ENCODE peak calls at places on chromosomes 4 and X, in ten cellular contexts. C is AG08396; J is T-helper 2 cell; S is iPS DF 19.7; R is A549; I is suprapubic skin; G is stimulated activated CD4-positive, alpha-beta T cell treated with anti-CD3 and anti-CD28 coated beads, Interleukin-12 subunit alpha, Interleukin-12 subunit beta, amount 100 ng/mL, for 24 hours; F is left colon; Q is AG09309; O is posterior vena cava. D is an unnamed sample.

GRCh38 chr4:16418814-16419213 is 192.5 kb upstream of the TAPT1 start:
- DNase-seq in C (no peak), J (no peak), S (no peak), R (peak; percentile 12), I (no peak), G (no peak), F (no peak), Q (no peak), O (no peak), D (no peak)

GRCh38 chr4:131113704-131114103 is 2017.8 kb downstream of the C4orf33 start:
- DNase-seq in C (no peak), J (no peak), S (no peak), R (no peak), I (no peak), G (no peak), F (no peak), Q (no peak), O (no peak), D (no peak)

GRCh38 chr4:138188406-138189084 is 53.6 kb downstream of the SLC7A11 start:
- DNase-seq in C (no peak), J (no peak), S (no peak), R (no peak), I (no peak), G (no peak), F (no peak), Q (no peak), O (no peak), D (peak; percentile 34)

GRCh38 chrX:580020-580419 is 50.6 kb upstream of the SHOX start:
- DNase-seq in C (no peak), J (no peak), S (no peak), R (peak; percentile 33), I (no peak), G (no peak), F (no peak), Q (no peak), O (no peak), D (no peak)

GRCh38 chr4:179867300-179867878 is 2375.8 kb upstream of the TENM3 start:
- DNase-seq in C (peak; percentile 3), J (no peak), S (peak; percentile 76), R (peak; percentile 68), I (no peak), G (no peak), F (no peak), Q (no peak), O (no peak), D (peak; percentile 89)

GRCh38 chr4:98864560-98864959 is 64.4 kb downstream of the EIF4E start:
- DNase-seq in C (no peak), J (no peak), S (no peak), R (no peak), I (no peak), G (no peak), F (no peak), Q (no peak), O (no peak), D (no peak)

GRCh38 chrX:7074135-7074907 is 73.2 kb upstream of the STS start:
- DNase-seq in C (peak; percentile 6), J (no peak), S (no peak), R (no peak), I (no peak), G (no peak), F (no peak), Q (no peak), O (no peak), D (no peak)

GRCh38 chr4:136342666-136343065 is 1189.6 kb downstream of the PCDH18 start:
- DNase-seq in C (no peak), J (no peak), S (no peak), R (no peak), I (no peak), G (no peak), F (no peak), Q (no peak), O (no peak), D (no peak)

GRCh38 chr4:59240030-59240429 is 1960.1 kb upstream of the ADGRL3 start:
- DNase-seq in C (no peak), J (no peak), S (no peak), R (no peak), I (no peak), G (no peak), F (no peak), Q (no peak), O (no peak), D (no peak)

GRCh38 chrX:129653181-129653984 is 1.4 kb downstream of the APLN start:
- DNase-seq in C (no peak), J (no peak), S (no peak), R (no peak), I (no peak), G (no peak), F (no peak), Q (no peak), O (no peak), D (no peak)

GRCh38 chr4:25500626-25501318 is 123.7 kb downstream of the ANAPC4 start:
- DNase-seq in C (no peak), J (no peak), S (no peak), R (no peak), I (no peak), G (no peak), F (no peak), Q (no peak), O (no peak), D (no peak)

GRCh38 chr4:135325264-135325663 is 1123.7 kb upstream of the PABPC4L start:
- DNase-seq in C (no peak), J (no peak), S (no peak), R (no peak), I (no peak), G (no peak), F (no peak), Q (no peak), O (no peak), D (no peak)

D was measured in ELF-1.